ENCODE peak calls at places on chromosomes 16 and 17, in ten cellular contexts. I is sigmoid colon, M is HCT116, H is breast epithelium, T is stomach, S is GM12878, C is suprapubic skin, G is prostate gland, Q is transverse colon, V is SK-N-SH. N is an unnamed sample.

GRCh38 chr16:20768121-20768520 is 4.3 kb downstream of the ACSM3 start:
- DNase-seq in I (no peak), M (no peak), H (no peak), T (no peak), S (no peak), C (no peak), G (no peak), Q (no peak), V (no peak), N (no peak)

GRCh38 chr17:17140590-17140980 is 65.5 kb downstream of the PLD6 start:
- DNase-seq in I (no peak), M (no peak), H (peak; percentile 37), T (no peak), S (no peak), C (no peak), G (no peak), Q (no peak), V (no peak), N (no peak)

GRCh38 chr17:65987988-65988387 is 203.9 kb downstream of the CEP112 start:
- DNase-seq in I (no peak), M (peak; percentile 66), H (no peak), T (no peak), S (peak; percentile 5), C (no peak), G (peak; percentile 12), Q (peak; percentile 11), V (no peak), N (no peak)

GRCh38 chr16:85006639-85007038 is 4.7 kb downstream of the ZDHHC7 start:
- DNase-seq in I (no peak), M (no peak), H (no peak), T (no peak), S (no peak), C (no peak), G (no peak), Q (no peak), V (no peak), N (no peak)

GRCh38 chr17:74571894-74572293 is 4.6 kb upstream of the CD300H start:
- DNase-seq in I (no peak), M (no peak), H (no peak), T (no peak), S (no peak), C (no peak), G (no peak), Q (no peak), V (no peak), N (no peak)

GRCh38 chr17:56629450-56630187 is 36.1 kb downstream of the NOG start:
- DNase-seq in I (no peak), M (peak; percentile 31), H (no peak), T (no peak), S (no peak), C (no peak), G (no peak), Q (no peak), V (peak; percentile 36), N (no peak)

GRCh38 chr17:79771276-79771675 is 6.7 kb upstream of the CBX2 start:
- DNase-seq in I (no peak), M (no peak), H (no peak), T (no peak), S (no peak), C (no peak), G (no peak), Q (no peak), V (no peak), N (no peak)

GRCh38 chr16:67571981-67572431 is 9.7 kb downstream of the CTCF start:
- DNase-seq in I (no peak), M (no peak), H (no peak), T (no peak), S (no peak), C (no peak), G (no peak), Q (no peak), V (no peak), N (no peak)

GRCh38 chr17:28398280-28398981 is 7.6 kb downstream of the SLC46A1 start:
- DNase-seq in I (no peak), M (no peak), H (no peak), T (no peak), S (no peak), C (no peak), G (no peak), Q (no peak), V (no peak), N (no peak)

GRCh38 chr17:16281351-16281750 is 64.3 kb downstream of the PIGL start:
- DNase-seq in I (no peak), M (no peak), H (no peak), T (no peak), S (no peak), C (no peak), G (no peak), Q (no peak), V (no peak), N (no peak)

GRCh38 chr17:59494757-59495368 is 70.5 kb upstream of the DHX40 start:
- DNase-seq in I (no peak), M (no peak), H (no peak), T (no peak), S (no peak), C (no peak), G (no peak), Q (no peak), V (no peak), N (no peak)

GRCh38 chr17:16939271-16939576 is 32.7 kb downstream of the TNFRSF13B start:
- DNase-seq in I (no peak), M (no peak), H (no peak), T (no peak), S (no peak), C (no peak), G (no peak), Q (no peak), V (no peak), N (no peak)

GRCh38 chr17:40550608-40551007 is 14.7 kb downstream of the CCR7 start:
- DNase-seq in I (peak; percentile 88), M (no peak), H (peak; percentile 39), T (peak; percentile 25), S (no peak), C (peak; percentile 90), G (no peak), Q (peak; percentile 21), V (no peak), N (peak; percentile 94)

GRCh38 chr16:81551821-81552304 is 107.3 kb downstream of the CMIP start:
- DNase-seq in I (no peak), M (no peak), H (no peak), T (no peak), S (no peak), C (no peak), G (no peak), Q (no peak), V (peak; percentile 80), N (no peak)

GRCh38 chr17:80794281-80795089 is 197.2 kb upstream of the CHMP6 start:
- DNase-seq in I (peak; percentile 57), M (no peak), H (no peak), T (no peak), S (no peak), C (peak; percentile 54), G (no peak), Q (no peak), V (no peak), N (no peak)

DNA sequence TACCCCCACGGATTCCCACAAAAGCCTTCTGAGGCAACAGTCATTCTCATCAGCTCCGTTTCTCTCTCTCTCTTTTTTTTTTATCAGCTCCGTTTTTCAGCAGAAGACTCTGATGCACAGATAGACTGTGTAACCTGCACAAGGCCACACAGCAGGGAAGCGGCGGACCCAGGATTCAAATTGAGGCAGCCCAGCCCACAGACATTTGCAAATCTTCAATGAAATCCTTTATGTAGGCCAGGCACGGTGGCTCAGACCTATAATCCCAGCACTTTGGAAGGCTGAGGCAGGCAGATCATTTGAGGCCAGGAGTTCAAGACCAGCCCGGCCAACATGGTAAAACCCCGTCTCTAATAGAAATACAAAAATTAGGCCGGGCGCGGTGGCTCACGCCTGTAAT is 2.4 kb upstream of the MEOX1 start:
- DNase-seq in I (no peak), M (no peak), H (no peak), T (no peak), S (no peak), C (no peak), G (no peak), Q (no peak), V (no peak), N (no peak)
- H3K4me1 ChIP-seq in I (peaks cover 13% of the 10 kb centered on the region), M (peaks cover 2% of the 10 kb centered on the region), H (peaks cover 3% of the 10 kb centered on the region), T (no peaks in the 10 kb centered on the region), S (peaks cover 16% of the 10 kb centered on the region), C (peaks cover 24% of the 10 kb centered on the region), G (no peaks in the 10 kb centered on the region), Q (no peaks in the 10 kb centered on the region), V (peaks cover 4% of the 10 kb centered on the region), N (peaks cover 41% of the 10 kb centered on the region)

DNA sequence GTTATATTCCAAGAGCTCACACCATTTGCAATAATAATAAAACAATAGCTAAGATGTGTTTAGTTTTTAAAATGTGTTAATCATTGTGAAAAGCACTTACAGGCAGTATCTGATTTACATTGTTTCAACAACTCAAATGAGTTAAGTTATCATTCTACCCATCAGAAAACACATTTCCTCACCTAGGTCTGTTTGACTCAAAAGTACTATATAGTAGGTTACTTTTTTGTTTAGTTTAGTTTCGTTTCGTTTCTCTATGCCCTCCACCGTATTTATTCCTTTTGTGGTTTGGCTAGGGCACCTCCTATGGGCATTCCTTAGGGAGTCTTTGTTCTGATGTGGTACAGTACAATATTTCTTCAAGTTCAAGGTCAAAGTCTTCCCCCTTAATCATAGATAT is 201.6 kb downstream of the PRKCB start:
- DNase-seq in I (no peak), M (no peak), H (no peak), T (no peak), S (no peak), C (no peak), G (no peak), Q (no peak), V (no peak), N (no peak)
- TF ChIP-seq POLR2AphosphoS5 in I (no peak), M (no peak), H (no peak), T (no peak), S (no peak), C (no peak), G (no peak), Q (no peak), V (no peak), N (no peak)

GRCh38 chr16:50697881-50698767 is 4.7 kb downstream of the NOD2 start:
- DNase-seq in I (no peak), M (no peak), H (peak; percentile 82), T (peak; percentile 40), S (peak; percentile 65), C (no peak), G (peak; percentile 31), Q (peak; percentile 40), V (no peak), N (no peak)
- H3K4me3 ChIP-seq in I (peak overlapping the region; percentile 37), M (no peak overlapping the region), H (peak overlapping the region; percentile 46), T (peak overlapping the region; percentile 33), S (peak overlapping the region; percentile 72), C (peak overlapping the region; percentile 46), G (peak overlapping the region; percentile 3), Q (peak overlapping the region; percentile 20), V (no peak overlapping the region), N (peak overlapping the region; percentile 38)

GRCh38 chr17:61413654-61414133 is 14.1 kb downstream of the TBX2 start:
- DNase-seq in I (peak; percentile 40), M (no peak), H (no peak), T (peak; percentile 8), S (no peak), C (peak; percentile 50), G (no peak), Q (no peak), V (peak; percentile 30), N (no peak)
- H3K4me1 ChIP-seq in I (peaks cover 52% of the 10 kb centered on the region), M (peaks cover 57% of the 10 kb centered on the region), H (peaks cover 3% of the 10 kb centered on the region), T (peaks cover 60% of the 10 kb centered on the region), S (peaks cover 4% of the 10 kb centered on the region), C (peaks cover 52% of the 10 kb centered on the region), G (no peaks in the 10 kb centered on the region), Q (peaks cover 12% of the 10 kb centered on the region), V (peaks cover 5% of the 10 kb centered on the region), N (peaks cover 67% of the 10 kb centered on the region)

GRCh38 chr16:16019488-16019887 is 70.1 kb downstream of the ABCC1 start:
- DNase-seq in I (no peak), M (peak; percentile 10), H (no peak), T (no peak), S (no peak), C (no peak), G (no peak), Q (no peak), V (no peak), N (no peak)
- TF ChIP-seq POLR2AphosphoS5 in I (no peak), M (no peak), H (no peak), T (no peak), S (no peak), C (no peak), G (no peak), Q (no peak), V (no peak), N (no peak)

N was measured in vagina.